ENCODE peak calls at places on chromosome 10, in seven cellular contexts. V, X, Q, M, U, W and L are unnamed samples.

GRCh38 chr10:4247379-4247778 is 462.4 kb upstream of the KLF6 start:
- DNase-seq in V (no peak), X (no peak), Q (no peak), M (no peak), U (no peak), W (no peak), L (no peak)

GRCh38 chr10:94307046-94307615 is 55.6 kb downstream of the NOC3L start:
- DNase-seq in V (no peak), X (no peak), Q (no peak), M (no peak), U (no peak), W (no peak), L (no peak)

GRCh38 chr10:110546077-110546476 is 21.4 kb upstream of the SMC3 start:
- DNase-seq in V (no peak), X (no peak), Q (no peak), M (no peak), U (no peak), W (no peak), L (no peak)

GRCh38 chr10:1774796-1775195 is 37.5 kb upstream of the ADARB2 start:
- DNase-seq in V (no peak), X (no peak), Q (no peak), M (no peak), U (no peak), W (no peak), L (no peak)

GRCh38 chr10:59108886-59109288 is 67.6 kb upstream of the PHYHIPL start:
- DNase-seq in V (no peak), X (no peak), Q (no peak), M (no peak), U (no peak), W (no peak), L (no peak)

GRCh38 chr10:21525367-21526183 is at the start of gene SKIDA1:
- DNase-seq in V (peak; percentile 61), X (peak; percentile 73), Q (peak; percentile 68), M (peak; percentile 86), U (no peak), W (peak; percentile 91), L (peak; percentile 90)

GRCh38 chr10:44513592-44513991 is 128.7 kb upstream of the CXCL12 start:
- DNase-seq in V (no peak), X (no peak), Q (no peak), M (peak; percentile 18), U (no peak), W (no peak), L (no peak)

GRCh38 chr10:44908071-44908709 is 2.9 kb upstream of the TMEM72 start:
- DNase-seq in V (no peak), X (no peak), Q (no peak), M (peak; percentile 59), U (no peak), W (no peak), L (peak; percentile 38)

GRCh38 chr10:13072339-13072738 is 27.6 kb upstream of the OPTN start:
- DNase-seq in V (no peak), X (no peak), Q (no peak), M (no peak), U (no peak), W (no peak), L (no peak)

GRCh38 chr10:69866688-69867461 is 65.2 kb downstream of the COL13A1 start:
- DNase-seq in V (no peak), X (no peak), Q (no peak), M (peak; percentile 84), U (no peak), W (no peak), L (no peak)

GRCh38 chr10:87674963-87675362 is 15.3 kb downstream of the PAPSS2 start:
- DNase-seq in V (no peak), X (no peak), Q (no peak), M (peak; percentile 73), U (no peak), W (no peak), L (no peak)

GRCh38 chr10:110619514-110619913 is 24.6 kb upstream of the RBM20 start:
- DNase-seq in V (no peak), X (no peak), Q (no peak), M (no peak), U (no peak), W (no peak), L (no peak)

GRCh38 chr10:133158756-133159610 is 1.0 kb upstream of the KNDC1 start:
- DNase-seq in V (no peak), X (no peak), Q (no peak), M (no peak), U (no peak), W (peak; percentile 63), L (peak; percentile 71)

GRCh38 chr10:75401569-75402485 is at the start of gene ZNF503:
- DNase-seq in V (peak; percentile 26), X (peak; percentile 67), Q (no peak), M (peak; percentile 97), U (no peak), W (peak; percentile 99), L (peak; percentile 97)

GRCh38 chr10:130354976-130355795 is 219.0 kb downstream of the GLRX3 start:
- DNase-seq in V (no peak), X (no peak), Q (no peak), M (no peak), U (peak; percentile 54), W (peak; percentile 25), L (no peak)

GRCh38 chr10:111481271-111482073 is 404.6 kb downstream of the ADRA2A start:
- DNase-seq in V (no peak), X (no peak), Q (no peak), M (no peak), U (no peak), W (no peak), L (no peak)

GRCh38 chr10:108037061-108037460 is 872.6 kb upstream of the SORCS1 start:
- DNase-seq in V (no peak), X (no peak), Q (no peak), M (no peak), U (no peak), W (no peak), L (no peak)

GRCh38 chr10:100045592-100045991 is 35.8 kb upstream of the DNMBP start:
- DNase-seq in V (no peak), X (no peak), Q (no peak), M (no peak), U (no peak), W (no peak), L (no peak)

GRCh38 chr10:49207936-49208482 is 19.8 kb upstream of the TMEM273 start:
- DNase-seq in V (no peak), X (no peak), Q (no peak), M (no peak), U (no peak), W (no peak), L (no peak)